ENCODE peak calls at places on chromosomes 11 and 22, in seven cellular contexts. K is heart right ventricle, F is ovary, Z is suprapubic skin, H is HCT116, Y is A549, V is heart left ventricle. G is an unnamed sample. For H3K4me1, the result is how much of the 10 kb centered on the place peaks cover.

GRCh38 chr11:63565728-63566127 is 2.5 kb upstream of the PLAAT2 start:
- DNase-seq in K (no peak), F (no peak), Z (no peak), H (no peak), Y (no peak), V (no peak), G (no peak)

GRCh38 chr22:38766076-38766777 is 10.4 kb upstream of the SUN2 start:
- DNase-seq in K (no peak), F (peak), Z (no peak), H (peak), Y (peak), V (no peak), G (peak)

GRCh38 chr11:96338910-96339703 is 3.9 kb downstream of the MAML2 start:
- DNase-seq in K (peak), F (peak), Z (no peak), H (no peak), Y (no peak), V (peak), G (no peak)

GRCh38 chr11:2792376-2793250 is 92.8 kb upstream of the KCNQ1OT1 start:
- DNase-seq in K (no peak), F (peak), Z (peak), H (no peak), Y (no peak), V (peak), G (no peak)

GRCh38 chr11:26276798-26277424 is 55.0 kb upstream of the ANO3 start:
- DNase-seq in K (peak), F (peak), Z (no peak), H (peak), Y (peak), V (no peak), G (peak)

GRCh38 chr22:27984001-27984695 is 65.1 kb upstream of the PITPNB start:
- DNase-seq in K (no peak), F (no peak), Z (no peak), H (no peak), Y (no peak), V (no peak), G (peak)

GRCh38 chr22:21009638-21010425 is 5.1 kb upstream of the P2RX6 start:
- DNase-seq in K (peak), F (no peak), Z (no peak), H (no peak), Y (no peak), V (no peak), G (no peak)

GRCh38 chr22:24806663-24807001 is 621 bp downstream of the SGSM1 start:
- DNase-seq in K (no peak), F (no peak), Z (no peak), H (no peak), Y (no peak), V (no peak), G (no peak)

DNA sequence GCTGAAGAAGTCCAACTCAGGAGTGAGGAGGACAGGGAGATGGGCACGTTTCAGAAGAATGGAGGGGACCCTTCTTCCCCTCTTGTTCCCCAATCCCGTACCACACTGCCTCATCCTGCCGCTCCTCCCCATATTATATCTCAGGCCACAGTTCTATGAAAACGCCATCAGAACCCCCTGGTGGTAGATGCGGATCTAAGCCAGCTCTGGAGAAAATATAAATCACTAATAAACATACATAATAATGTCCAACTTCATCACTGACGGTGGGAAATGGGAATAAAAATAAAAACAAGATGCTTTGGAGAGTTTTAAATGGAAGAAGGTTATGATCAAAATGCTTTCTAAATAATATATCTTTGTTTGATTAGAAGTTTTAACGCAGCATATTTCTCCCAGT is 400.3 kb downstream of the CADM1 start:
- DNase-seq in K (no peak), F (no peak), Z (no peak), H (no peak), Y (peak), V (no peak), G (no peak)
- TF ChIP-seq CTCF in K (no peak), F (no peak), Z (no peak), H (peak), Y (no peak), V (no peak), G (no peak)

GRCh38 chr11:86592047-86592564 is 80.3 kb downstream of the ME3 start:
- DNase-seq in K (no peak), F (no peak), Z (no peak), H (no peak), Y (no peak), V (no peak), G (no peak)
- H3K4me1 ChIP-seq in K (under half), F (under half), Z (under half), H (under half), Y (half or more), V (under half), G (under half)

GRCh38 chr11:57482782-57483569 is 22.6 kb downstream of the RTN4RL2 start:
- DNase-seq in K (no peak), F (peak), Z (no peak), H (no peak), Y (peak), V (peak), G (peak)
- H3K4me3 ChIP-seq in K (peak), F (no peak), Z (peak), H (no peak), Y (peak), V (peak), G (peak)

GRCh38 chr11:12056112-12056511 is 47.7 kb upstream of the DKK3 start:
- DNase-seq in K (no peak), F (no peak), Z (no peak), H (no peak), Y (no peak), V (no peak), G (no peak)
- TF ChIP-seq CTCF in K (no peak), F (no peak), Z (no peak), H (no peak), Y (peak), V (no peak), G (no peak)

GRCh38 chr11:3971756-3972404 is 116.4 kb downstream of the STIM1 start:
- DNase-seq in K (no peak), F (no peak), Z (no peak), H (no peak), Y (no peak), V (no peak), G (no peak)
- H3K4me1 ChIP-seq in K (under half), F (under half), Z (under half), H (under half), Y (under half), V (under half), G (under half)

GRCh38 chr22:30247974-30248373 is 1.4 kb upstream of the LIF start:
- DNase-seq in K (no peak), F (no peak), Z (no peak), H (no peak), Y (no peak), V (no peak), G (no peak)

GRCh38 chr22:30245985-30246901 is at the start of gene LIF:
- DNase-seq in K (no peak), F (no peak), Z (no peak), H (no peak), Y (no peak), V (no peak), G (no peak)

GRCh38 chr22:30248484-30248883 is 1.9 kb upstream of the LIF start:
- DNase-seq in K (no peak), F (no peak), Z (no peak), H (no peak), Y (no peak), V (no peak), G (no peak)

GRCh38 chr22:30246962-30247376 is 410 bp upstream of the LIF start:
- DNase-seq in K (no peak), F (no peak), Z (no peak), H (no peak), Y (no peak), V (no peak), G (no peak)

DNA sequence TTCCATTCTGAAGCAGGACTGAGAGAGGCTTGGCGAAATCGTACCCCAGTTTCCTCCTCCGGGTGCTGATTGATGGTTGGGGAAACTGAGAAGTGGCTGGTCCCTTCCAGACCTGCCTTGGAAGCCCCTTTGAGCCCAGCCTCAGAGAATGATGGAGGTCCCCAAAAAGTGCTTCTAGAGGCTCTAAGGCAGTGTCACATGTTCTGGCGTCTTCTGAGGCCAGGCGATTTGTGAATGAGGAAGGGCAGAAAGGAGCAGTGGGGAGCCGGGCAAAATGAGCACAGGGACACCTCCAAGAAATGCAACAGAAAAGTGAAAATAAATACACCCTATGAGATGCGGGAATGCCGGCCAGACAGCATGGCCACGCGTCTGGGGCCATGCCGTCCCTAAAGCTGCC is 1.0 kb upstream of the LIF start:
- DNase-seq in K (no peak), F (no peak), Z (no peak), H (no peak), Y (no peak), V (no peak), G (no peak)
- H3K4me3 ChIP-seq in K (no peak), F (no peak), Z (no peak), H (peak), Y (no peak), V (no peak), G (peak)

DNA sequence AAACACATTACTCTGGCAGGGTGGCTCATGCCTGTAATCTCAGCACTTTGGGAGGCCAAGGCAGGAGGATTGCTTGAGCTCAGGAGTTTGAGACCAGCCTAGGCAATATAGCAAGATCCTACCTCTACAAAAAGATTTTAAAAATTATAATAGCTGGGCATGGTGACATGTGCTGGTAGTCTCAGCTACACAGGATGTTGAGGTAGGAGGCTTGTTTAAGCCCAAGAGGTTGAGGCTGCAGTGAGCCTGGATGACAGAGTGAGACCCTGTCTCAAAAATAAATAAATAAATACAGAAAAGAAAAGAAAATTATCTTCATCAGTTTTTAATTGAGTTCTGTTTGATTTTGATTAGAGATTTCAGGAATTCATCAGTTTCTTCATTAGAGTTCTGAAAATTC is 5.2 kb downstream of the CCDC134 start:
- DNase-seq in K (no peak), F (no peak), Z (no peak), H (no peak), Y (no peak), V (no peak), G (no peak)
- TF ChIP-seq CTCF in K (no peak), F (no peak), Z (no peak), H (no peak), Y (no peak), V (no peak), G (no peak)

G was measured in Peyer's patch.